ENCODE peak calls at places on chromosomes 12 and 14, in six cellular contexts. One of them, this sample, is unnamed.

GRCh38 chr12:32302218-32302826 is 97.0 kb upstream of the FGD4 start:
- DNase-seq in heart right ventricle: no peak
- DNase-seq in K562: peak; percentile 54
- DNase-seq in left ventricle myocardium inferior: no peak
- DNase-seq in suprapubic skin: no peak
- DNase-seq in IMR-90: no peak
- DNase-seq in this sample: no peak

GRCh38 chr14:61347771-61348443 is 26.5 kb downstream of the PRKCH start:
- DNase-seq in heart right ventricle: no peak
- DNase-seq in K562: no peak
- DNase-seq in left ventricle myocardium inferior: no peak
- DNase-seq in suprapubic skin: no peak
- DNase-seq in IMR-90: no peak
- DNase-seq in this sample: no peak

GRCh38 chr14:22526210-22526609 is 62.8 kb downstream of the DAD1 start:
- DNase-seq in heart right ventricle: no peak
- DNase-seq in K562: no peak
- DNase-seq in left ventricle myocardium inferior: no peak
- DNase-seq in suprapubic skin: no peak
- DNase-seq in IMR-90: no peak
- DNase-seq in this sample: no peak

GRCh38 chr14:39015360-39015961 is 87.6 kb downstream of the SEC23A start:
- DNase-seq in heart right ventricle: no peak
- DNase-seq in K562: peak; percentile 52
- DNase-seq in left ventricle myocardium inferior: no peak
- DNase-seq in suprapubic skin: no peak
- DNase-seq in IMR-90: peak; percentile 59
- DNase-seq in this sample: no peak

GRCh38 chr12:53061404-53062010 is 11.6 kb downstream of the TNS2 start:
- DNase-seq in heart right ventricle: no peak
- DNase-seq in K562: peak; percentile 51
- DNase-seq in left ventricle myocardium inferior: no peak
- DNase-seq in suprapubic skin: no peak
- DNase-seq in IMR-90: no peak
- DNase-seq in this sample: peak; percentile 73

GRCh38 chr14:74549588-74549987 is 56.0 kb downstream of the ISCA2 start:
- DNase-seq in heart right ventricle: no peak
- DNase-seq in K562: no peak
- DNase-seq in left ventricle myocardium inferior: no peak
- DNase-seq in suprapubic skin: no peak
- DNase-seq in IMR-90: no peak
- DNase-seq in this sample: no peak

GRCh38 chr12:46702581-46703344 is 123.0 kb downstream of the SLC38A4 start:
- DNase-seq in heart right ventricle: no peak
- DNase-seq in K562: no peak
- DNase-seq in left ventricle myocardium inferior: no peak
- DNase-seq in suprapubic skin: no peak
- DNase-seq in IMR-90: peak; percentile 38
- DNase-seq in this sample: no peak

GRCh38 chr12:119649202-119649808 is 18.6 kb upstream of the PRKAB1 start:
- DNase-seq in heart right ventricle: no peak
- DNase-seq in K562: peak; percentile 51
- DNase-seq in left ventricle myocardium inferior: no peak
- DNase-seq in suprapubic skin: no peak
- DNase-seq in IMR-90: no peak
- DNase-seq in this sample: no peak

GRCh38 chr12:77161944-77162343 is 96.6 kb upstream of the E2F7 start:
- DNase-seq in heart right ventricle: no peak
- DNase-seq in K562: no peak
- DNase-seq in left ventricle myocardium inferior: no peak
- DNase-seq in suprapubic skin: no peak
- DNase-seq in IMR-90: no peak
- DNase-seq in this sample: no peak

GRCh38 chr12:101935769-101936741 is 58.7 kb downstream of the DRAM1 start:
- DNase-seq in heart right ventricle: peak; percentile 43
- DNase-seq in K562: peak; percentile 14
- DNase-seq in left ventricle myocardium inferior: peak; percentile 65
- DNase-seq in suprapubic skin: peak; percentile 86
- DNase-seq in IMR-90: peak; percentile 99
- DNase-seq in this sample: peak; percentile 86

GRCh38 chr12:105487961-105488360 is 157.5 kb downstream of the C12orf75 start:
- DNase-seq in heart right ventricle: no peak
- DNase-seq in K562: peak; percentile 1
- DNase-seq in left ventricle myocardium inferior: no peak
- DNase-seq in suprapubic skin: no peak
- DNase-seq in IMR-90: no peak
- DNase-seq in this sample: no peak

GRCh38 chr12:29382251-29382650 is 1.3 kb upstream of the ERGIC2 start:
- DNase-seq in heart right ventricle: no peak
- DNase-seq in K562: no peak
- DNase-seq in left ventricle myocardium inferior: no peak
- DNase-seq in suprapubic skin: no peak
- DNase-seq in IMR-90: no peak
- DNase-seq in this sample: no peak

GRCh38 chr12:45655186-45655585 is 74.3 kb upstream of the ARID2 start:
- DNase-seq in heart right ventricle: no peak
- DNase-seq in K562: peak; percentile 5
- DNase-seq in left ventricle myocardium inferior: no peak
- DNase-seq in suprapubic skin: no peak
- DNase-seq in IMR-90: peak; percentile 47
- DNase-seq in this sample: no peak

GRCh38 chr14:90140298-90140955 is 78.6 kb downstream of the KCNK13 start:
- DNase-seq in heart right ventricle: no peak
- DNase-seq in K562: no peak
- DNase-seq in left ventricle myocardium inferior: no peak
- DNase-seq in suprapubic skin: no peak
- DNase-seq in IMR-90: peak; percentile 17
- DNase-seq in this sample: no peak

GRCh38 chr12:59164991-59165718 is 244.9 kb upstream of the LRIG3 start:
- DNase-seq in heart right ventricle: no peak
- DNase-seq in K562: peak; percentile 4
- DNase-seq in left ventricle myocardium inferior: no peak
- DNase-seq in suprapubic skin: no peak
- DNase-seq in IMR-90: peak; percentile 64
- DNase-seq in this sample: no peak

GRCh38 chr12:116750298-116750697 is 12.2 kb downstream of the RNFT2 start:
- DNase-seq in heart right ventricle: no peak
- DNase-seq in K562: no peak
- DNase-seq in left ventricle myocardium inferior: no peak
- DNase-seq in suprapubic skin: no peak
- DNase-seq in IMR-90: no peak
- DNase-seq in this sample: no peak

DNA sequence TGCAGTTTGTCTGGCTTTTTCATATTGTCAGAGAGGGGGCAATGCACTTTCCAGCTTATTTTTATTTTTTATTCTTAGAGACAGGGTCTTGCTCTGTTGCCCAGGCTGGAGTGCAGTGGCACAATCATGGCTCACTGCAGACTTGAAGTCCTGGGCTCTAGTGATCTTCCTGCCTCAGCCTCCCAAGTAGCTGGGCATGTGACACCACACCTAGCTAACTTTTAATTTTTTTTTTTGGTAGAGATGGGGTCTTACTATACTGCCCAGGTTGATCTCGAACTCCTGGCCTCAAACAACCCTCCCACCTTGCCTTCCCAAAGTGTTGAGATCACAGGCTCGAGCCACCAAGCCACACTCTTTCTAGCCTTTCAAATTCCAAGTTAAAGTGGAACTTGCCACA is 3.9 kb upstream of the A2ML1 start:
- DNase-seq in heart right ventricle: no peak
- DNase-seq in K562: no peak
- DNase-seq in left ventricle myocardium inferior: no peak
- DNase-seq in suprapubic skin: no peak
- DNase-seq in IMR-90: no peak
- DNase-seq in this sample: no peak
- H3K27ac ChIP-seq in heart right ventricle: no peak overlapping the region
- H3K27ac ChIP-seq in K562: no peak overlapping the region
- H3K27ac ChIP-seq in left ventricle myocardium inferior: no peak overlapping the region
- H3K27ac ChIP-seq in suprapubic skin: peak overlapping the region; percentile 5
- H3K27ac ChIP-seq in IMR-90: no peak overlapping the region
- H3K27ac ChIP-seq in this sample: no peak overlapping the region

DNA sequence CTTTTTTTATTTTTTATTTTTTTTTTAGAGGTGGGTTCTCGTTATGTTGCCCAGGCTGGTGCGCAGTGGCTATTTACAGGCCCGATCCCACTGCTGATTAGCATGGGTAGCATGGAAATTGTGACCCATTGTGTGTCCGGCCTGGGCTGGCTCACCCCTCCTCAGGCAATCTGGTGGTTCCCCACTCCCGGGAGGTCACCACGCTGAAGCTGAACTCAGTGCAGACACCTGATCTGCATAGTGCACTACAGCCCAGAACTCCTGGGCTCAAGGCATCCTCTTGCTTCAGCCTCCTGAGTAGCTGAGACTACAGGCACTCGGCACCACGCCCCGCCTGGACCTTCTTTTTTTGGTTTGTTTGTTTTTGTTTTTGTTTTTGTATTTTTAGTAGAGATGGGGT is 5.5 kb upstream of the CD4 start:
- DNase-seq in heart right ventricle: no peak
- DNase-seq in K562: no peak
- DNase-seq in left ventricle myocardium inferior: no peak
- DNase-seq in suprapubic skin: no peak
- DNase-seq in IMR-90: no peak
- DNase-seq in this sample: no peak
- H3K4me1 ChIP-seq in heart right ventricle: peaks cover 24% of the 10 kb centered on the region
- H3K4me1 ChIP-seq in K562: peaks cover 5% of the 10 kb centered on the region
- H3K4me1 ChIP-seq in left ventricle myocardium inferior: peaks cover 18% of the 10 kb centered on the region
- H3K4me1 ChIP-seq in suprapubic skin: peaks cover 7% of the 10 kb centered on the region
- H3K4me1 ChIP-seq in IMR-90: peaks cover under 1% of the 10 kb centered on the region
- H3K4me1 ChIP-seq in this sample: peaks cover 2% of the 10 kb centered on the region

GRCh38 chr12:132070298-132070697 is 73.8 kb downstream of the DDX51 start:
- DNase-seq in heart right ventricle: no peak
- DNase-seq in K562: no peak
- DNase-seq in left ventricle myocardium inferior: no peak
- DNase-seq in suprapubic skin: no peak
- DNase-seq in IMR-90: no peak
- DNase-seq in this sample: no peak

GRCh38 chr12:132069336-132069985 is 74.7 kb downstream of the DDX51 start:
- DNase-seq in heart right ventricle: no peak
- DNase-seq in K562: no peak
- DNase-seq in left ventricle myocardium inferior: no peak
- DNase-seq in suprapubic skin: no peak
- DNase-seq in IMR-90: no peak
- DNase-seq in this sample: no peak

GRCh38 chr12:132068250-132068649 is 75.9 kb downstream of the DDX51 start:
- DNase-seq in heart right ventricle: no peak
- DNase-seq in K562: no peak
- DNase-seq in left ventricle myocardium inferior: no peak
- DNase-seq in suprapubic skin: no peak
- DNase-seq in IMR-90: no peak
- DNase-seq in this sample: no peak

GRCh38 chr12:132071837-132072384 is 72.2 kb downstream of the DDX51 start:
- DNase-seq in heart right ventricle: no peak
- DNase-seq in K562: no peak
- DNase-seq in left ventricle myocardium inferior: no peak
- DNase-seq in suprapubic skin: no peak
- DNase-seq in IMR-90: no peak
- DNase-seq in this sample: no peak

GRCh38 chr12:132071001-132071810 is 72.9 kb downstream of the DDX51 start:
- DNase-seq in heart right ventricle: no peak
- DNase-seq in K562: no peak
- DNase-seq in left ventricle myocardium inferior: no peak
- DNase-seq in suprapubic skin: no peak
- DNase-seq in IMR-90: no peak
- DNase-seq in this sample: no peak
- H3K4me3 ChIP-seq in heart right ventricle: no peak overlapping the region
- H3K4me3 ChIP-seq in K562: no peak overlapping the region
- H3K4me3 ChIP-seq in left ventricle myocardium inferior: no peak overlapping the region
- H3K4me3 ChIP-seq in suprapubic skin: no peak overlapping the region
- H3K4me3 ChIP-seq in IMR-90: no peak overlapping the region
- H3K4me3 ChIP-seq in this sample: no peak overlapping the region

GRCh38 chr12:55965240-55965639 is 602 bp downstream of the PMEL start:
- DNase-seq in heart right ventricle: no peak
- DNase-seq in K562: no peak
- DNase-seq in left ventricle myocardium inferior: no peak
- DNase-seq in suprapubic skin: no peak
- DNase-seq in IMR-90: no peak
- DNase-seq in this sample: no peak
- H3K27ac ChIP-seq in heart right ventricle: no peak overlapping the region
- H3K27ac ChIP-seq in K562: no peak overlapping the region
- H3K27ac ChIP-seq in left ventricle myocardium inferior: no peak overlapping the region
- H3K27ac ChIP-seq in suprapubic skin: no peak overlapping the region
- H3K27ac ChIP-seq in IMR-90: no peak overlapping the region
- H3K27ac ChIP-seq in this sample: no peak overlapping the region

GRCh38 chr14:102170061-102170460 is 30.4 kb downstream of the WDR20 start:
- DNase-seq in heart right ventricle: no peak
- DNase-seq in K562: no peak
- DNase-seq in left ventricle myocardium inferior: no peak
- DNase-seq in suprapubic skin: no peak
- DNase-seq in IMR-90: no peak
- DNase-seq in this sample: no peak
- H3K4me1 ChIP-seq in heart right ventricle: peaks cover 51% of the 10 kb centered on the region
- H3K4me1 ChIP-seq in K562: no peaks in the 10 kb centered on the region
- H3K4me1 ChIP-seq in left ventricle myocardium inferior: peaks cover 54% of the 10 kb centered on the region
- H3K4me1 ChIP-seq in suprapubic skin: peaks cover 14% of the 10 kb centered on the region
- H3K4me1 ChIP-seq in IMR-90: no peaks in the 10 kb centered on the region
- H3K4me1 ChIP-seq in this sample: peaks cover 7% of the 10 kb centered on the region

DNA sequence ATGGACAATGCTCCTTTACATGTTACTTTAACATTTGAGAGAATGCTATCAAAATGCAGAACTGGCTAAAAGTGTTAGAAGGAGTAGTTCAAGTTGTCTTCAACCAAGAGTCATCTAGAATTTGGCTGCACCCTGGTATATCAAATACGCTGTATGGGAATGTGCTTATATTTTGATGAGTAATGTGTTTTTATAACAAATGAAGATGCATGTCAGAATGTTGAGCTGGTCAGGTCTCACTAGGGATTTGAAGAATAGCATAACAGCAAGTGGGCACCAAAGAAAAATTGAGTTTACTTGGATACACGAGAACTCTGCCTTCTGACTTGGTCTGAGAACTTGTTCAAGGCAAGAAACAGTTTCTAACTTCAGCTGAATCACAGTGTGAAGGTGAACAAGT is 82.3 kb downstream of the PDE3A start:
- DNase-seq in heart right ventricle: no peak
- DNase-seq in K562: no peak
- DNase-seq in left ventricle myocardium inferior: no peak
- DNase-seq in suprapubic skin: no peak
- DNase-seq in IMR-90: no peak
- DNase-seq in this sample: no peak
- H3K4me3 ChIP-seq in heart right ventricle: no peak overlapping the region
- H3K4me3 ChIP-seq in K562: no peak overlapping the region
- H3K4me3 ChIP-seq in left ventricle myocardium inferior: no peak overlapping the region
- H3K4me3 ChIP-seq in suprapubic skin: no peak overlapping the region
- H3K4me3 ChIP-seq in IMR-90: no peak overlapping the region
- H3K4me3 ChIP-seq in this sample: no peak overlapping the region

DNA sequence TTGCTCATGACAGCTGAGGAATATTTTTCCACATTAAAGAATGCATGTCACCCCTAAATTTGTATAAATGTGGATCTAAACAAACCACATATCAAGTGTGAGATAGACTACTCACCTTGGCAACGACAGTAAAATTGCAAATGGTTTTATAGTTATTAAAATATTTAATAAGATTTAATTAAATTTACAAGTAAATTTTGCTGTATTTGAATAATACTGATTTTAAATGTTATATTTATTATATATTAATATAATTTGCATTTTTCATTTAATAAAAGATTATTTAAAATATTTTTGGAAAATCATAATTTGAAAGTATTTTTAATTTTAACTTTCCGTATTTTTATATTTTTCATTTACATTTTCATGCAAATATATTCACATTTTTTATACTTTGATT is 53.4 kb downstream of the SERPINA3 start:
- DNase-seq in heart right ventricle: no peak
- DNase-seq in K562: no peak
- DNase-seq in left ventricle myocardium inferior: no peak
- DNase-seq in suprapubic skin: no peak
- DNase-seq in IMR-90: no peak
- DNase-seq in this sample: no peak
- H3K27ac ChIP-seq in heart right ventricle: no peak overlapping the region
- H3K27ac ChIP-seq in K562: no peak overlapping the region
- H3K27ac ChIP-seq in left ventricle myocardium inferior: no peak overlapping the region
- H3K27ac ChIP-seq in suprapubic skin: no peak overlapping the region
- H3K27ac ChIP-seq in IMR-90: no peak overlapping the region
- H3K27ac ChIP-seq in this sample: no peak overlapping the region

GRCh38 chr12:121038861-121039654 is at the start of gene OASL:
- DNase-seq in heart right ventricle: no peak
- DNase-seq in K562: no peak
- DNase-seq in left ventricle myocardium inferior: no peak
- DNase-seq in suprapubic skin: no peak
- DNase-seq in IMR-90: no peak
- DNase-seq in this sample: peak; percentile 54
- H3K4me1 ChIP-seq in heart right ventricle: peaks cover 12% of the 10 kb centered on the region
- H3K4me1 ChIP-seq in K562: peaks cover 5% of the 10 kb centered on the region
- H3K4me1 ChIP-seq in left ventricle myocardium inferior: peaks cover 10% of the 10 kb centered on the region
- H3K4me1 ChIP-seq in suprapubic skin: peaks cover 9% of the 10 kb centered on the region
- H3K4me1 ChIP-seq in IMR-90: no peaks in the 10 kb centered on the region
- H3K4me1 ChIP-seq in this sample: no peaks in the 10 kb centered on the region